ENCODE peak calls at places on chromosomes 12 and 14, in seven cellular contexts. One of them, this sample, is unnamed.

GRCh38 chr14:35553808-35554207 is 19.8 kb downstream of the INSM2 start:
- DNase-seq in stomach: no peak
- DNase-seq in GM06990: no peak
- DNase-seq in pancreas: no peak
- DNase-seq in mesothelial cell of epicardium: no peak
- DNase-seq in fibroblast of the aortic adventitia: peak
- DNase-seq in BJ: peak
- DNase-seq in this sample: no peak

GRCh38 chr14:104137297-104138097 is 890 bp upstream of the KIF26A start:
- DNase-seq in GM06990: peak
- DNase-seq in pancreas: peak
- DNase-seq in mesothelial cell of epicardium: peak
- DNase-seq in fibroblast of the aortic adventitia: peak
- DNase-seq in BJ: no peak
- DNase-seq in stomach: peak
- DNase-seq in this sample: peak

GRCh38 chr12:116971222-116971621 is 60.5 kb downstream of the FBXW8 start:
- DNase-seq in stomach: no peak
- DNase-seq in mesothelial cell of epicardium: no peak
- DNase-seq in GM06990: no peak
- DNase-seq in pancreas: no peak
- DNase-seq in fibroblast of the aortic adventitia: no peak
- DNase-seq in BJ: no peak
- DNase-seq in this sample: no peak

GRCh38 chr14:95523818-95524448 is 7.5 kb upstream of the SYNE3 start:
- DNase-seq in GM06990: no peak
- DNase-seq in mesothelial cell of epicardium: no peak
- DNase-seq in BJ: no peak
- DNase-seq in fibroblast of the aortic adventitia: peak
- DNase-seq in stomach: peak
- DNase-seq in pancreas: no peak
- DNase-seq in this sample: no peak

GRCh38 chr12:7959278-7960063 is 23.5 kb upstream of the SLC2A3 start:
- DNase-seq in BJ: no peak
- DNase-seq in pancreas: no peak
- DNase-seq in GM06990: peak
- DNase-seq in mesothelial cell of epicardium: no peak
- DNase-seq in stomach: no peak
- DNase-seq in fibroblast of the aortic adventitia: peak
- DNase-seq in this sample: peak

GRCh38 chr14:91354221-91354916 is 63.3 kb downstream of the CCDC88C start:
- DNase-seq in fibroblast of the aortic adventitia: peak
- DNase-seq in pancreas: no peak
- DNase-seq in stomach: no peak
- DNase-seq in GM06990: no peak
- DNase-seq in BJ: no peak
- DNase-seq in mesothelial cell of epicardium: no peak
- DNase-seq in this sample: no peak

GRCh38 chr14:74217672-74218448 is 21.4 kb upstream of the VSX2 start:
- DNase-seq in GM06990: peak
- DNase-seq in pancreas: peak
- DNase-seq in fibroblast of the aortic adventitia: peak
- DNase-seq in stomach: peak
- DNase-seq in mesothelial cell of epicardium: peak
- DNase-seq in BJ: no peak
- DNase-seq in this sample: peak

GRCh38 chr12:126747530-126748149 is 1519.3 kb upstream of the TMEM132C start:
- DNase-seq in mesothelial cell of epicardium: peak
- DNase-seq in stomach: peak
- DNase-seq in fibroblast of the aortic adventitia: peak
- DNase-seq in pancreas: peak
- DNase-seq in BJ: no peak
- DNase-seq in GM06990: no peak
- DNase-seq in this sample: peak

GRCh38 chr12:69688021-69688420 is 11.1 kb downstream of the BEST3 start:
- DNase-seq in fibroblast of the aortic adventitia: peak
- DNase-seq in GM06990: no peak
- DNase-seq in pancreas: no peak
- DNase-seq in stomach: no peak
- DNase-seq in BJ: no peak
- DNase-seq in mesothelial cell of epicardium: no peak
- DNase-seq in this sample: no peak

GRCh38 chr14:23638414-23639047 is 2.4 kb downstream of the DHRS2 start:
- DNase-seq in pancreas: no peak
- DNase-seq in BJ: no peak
- DNase-seq in stomach: no peak
- DNase-seq in fibroblast of the aortic adventitia: no peak
- DNase-seq in GM06990: no peak
- DNase-seq in mesothelial cell of epicardium: no peak
- DNase-seq in this sample: no peak

GRCh38 chr12:124940393-124941169 is 26.1 kb upstream of the UBC start:
- DNase-seq in pancreas: peak
- DNase-seq in GM06990: peak
- DNase-seq in stomach: peak
- DNase-seq in mesothelial cell of epicardium: peak
- DNase-seq in fibroblast of the aortic adventitia: peak
- DNase-seq in BJ: peak
- DNase-seq in this sample: peak

GRCh38 chr12:10562306-10562933 is 51.0 kb downstream of the MAGOHB start:
- DNase-seq in stomach: no peak
- DNase-seq in GM06990: no peak
- DNase-seq in fibroblast of the aortic adventitia: peak
- DNase-seq in mesothelial cell of epicardium: no peak
- DNase-seq in BJ: no peak
- DNase-seq in pancreas: no peak
- DNase-seq in this sample: peak

GRCh38 chr12:5808956-5809355 is 136.1 kb downstream of the ANO2 start:
- DNase-seq in GM06990: no peak
- DNase-seq in pancreas: no peak
- DNase-seq in stomach: no peak
- DNase-seq in mesothelial cell of epicardium: no peak
- DNase-seq in fibroblast of the aortic adventitia: no peak
- DNase-seq in BJ: peak
- DNase-seq in this sample: no peak

DNA sequence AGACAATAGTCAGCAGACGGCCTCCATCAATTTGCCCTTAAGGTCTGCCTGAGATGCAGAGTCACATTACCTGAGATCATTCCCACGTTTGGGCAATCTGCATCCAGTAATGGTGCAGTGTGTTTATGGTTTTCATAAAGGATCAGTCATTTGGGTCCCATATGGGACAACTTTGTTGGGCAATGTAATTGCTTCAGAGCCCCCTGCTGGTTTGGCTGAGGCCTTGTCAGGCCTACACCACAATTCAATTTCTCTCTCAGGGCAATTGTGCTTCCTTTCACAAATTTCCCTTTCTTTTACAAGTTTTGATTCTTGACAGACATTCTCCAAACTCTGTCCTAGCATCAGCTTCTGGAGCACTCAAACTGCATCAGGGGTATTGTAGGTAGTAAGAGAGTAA is 191.2 kb upstream of the SSTR1 start:
- DNase-seq in stomach: no peak
- DNase-seq in GM06990: no peak
- DNase-seq in pancreas: no peak
- DNase-seq in fibroblast of the aortic adventitia: no peak
- DNase-seq in mesothelial cell of epicardium: no peak
- DNase-seq in BJ: no peak
- DNase-seq in this sample: no peak
- TF ChIP-seq CTCF in stomach: no peak
- TF ChIP-seq CTCF in GM06990: peak
- TF ChIP-seq CTCF in pancreas: no peak
- TF ChIP-seq CTCF in fibroblast of the aortic adventitia: no peak
- TF ChIP-seq CTCF in mesothelial cell of epicardium: no peak
- TF ChIP-seq CTCF in BJ: peak
- TF ChIP-seq CTCF in this sample: no peak

GRCh38 chr12:20220339-20220738 is 148.0 kb upstream of the PDE3A start:
- DNase-seq in BJ: no peak
- DNase-seq in GM06990: no peak
- DNase-seq in pancreas: no peak
- DNase-seq in mesothelial cell of epicardium: no peak
- DNase-seq in fibroblast of the aortic adventitia: peak
- DNase-seq in stomach: no peak
- DNase-seq in this sample: peak
- TF ChIP-seq CTCF in BJ: peak
- TF ChIP-seq CTCF in GM06990: peak
- TF ChIP-seq CTCF in pancreas: no peak
- TF ChIP-seq CTCF in mesothelial cell of epicardium: no peak
- TF ChIP-seq CTCF in fibroblast of the aortic adventitia: peak
- TF ChIP-seq CTCF in stomach: no peak
- TF ChIP-seq CTCF in this sample: no peak

GRCh38 chr12:88750867-88751543 is 170.7 kb upstream of the KITLG start:
- DNase-seq in stomach: no peak
- DNase-seq in BJ: no peak
- DNase-seq in GM06990: no peak
- DNase-seq in mesothelial cell of epicardium: no peak
- DNase-seq in fibroblast of the aortic adventitia: no peak
- DNase-seq in pancreas: no peak
- DNase-seq in this sample: no peak

GRCh38 chr12:88752183-88752582 is 171.9 kb upstream of the KITLG start:
- DNase-seq in pancreas: no peak
- DNase-seq in BJ: no peak
- DNase-seq in GM06990: no peak
- DNase-seq in stomach: no peak
- DNase-seq in mesothelial cell of epicardium: no peak
- DNase-seq in fibroblast of the aortic adventitia: no peak
- DNase-seq in this sample: no peak

GRCh38 chr12:88743946-88744685 is 163.8 kb upstream of the KITLG start:
- DNase-seq in pancreas: no peak
- DNase-seq in mesothelial cell of epicardium: no peak
- DNase-seq in GM06990: no peak
- DNase-seq in fibroblast of the aortic adventitia: peak
- DNase-seq in stomach: no peak
- DNase-seq in BJ: no peak
- DNase-seq in this sample: no peak

GRCh38 chr12:88746386-88746785 is 166.1 kb upstream of the KITLG start:
- DNase-seq in fibroblast of the aortic adventitia: peak
- DNase-seq in GM06990: no peak
- DNase-seq in mesothelial cell of epicardium: no peak
- DNase-seq in stomach: no peak
- DNase-seq in BJ: peak
- DNase-seq in pancreas: no peak
- DNase-seq in this sample: no peak
- TF ChIP-seq CTCF in fibroblast of the aortic adventitia: no peak
- TF ChIP-seq CTCF in GM06990: no peak
- TF ChIP-seq CTCF in mesothelial cell of epicardium: no peak
- TF ChIP-seq CTCF in stomach: no peak
- TF ChIP-seq CTCF in BJ: no peak
- TF ChIP-seq CTCF in pancreas: no peak
- TF ChIP-seq CTCF in this sample: no peak

GRCh38 chr12:9372202-9372601 is 164.0 kb upstream of the PZP start:
- DNase-seq in fibroblast of the aortic adventitia: no peak
- DNase-seq in stomach: no peak
- DNase-seq in mesothelial cell of epicardium: no peak
- DNase-seq in BJ: no peak
- DNase-seq in pancreas: no peak
- DNase-seq in GM06990: no peak
- DNase-seq in this sample: no peak
- TF ChIP-seq CTCF in fibroblast of the aortic adventitia: no peak
- TF ChIP-seq CTCF in stomach: no peak
- TF ChIP-seq CTCF in mesothelial cell of epicardium: no peak
- TF ChIP-seq CTCF in BJ: peak
- TF ChIP-seq CTCF in pancreas: no peak
- TF ChIP-seq CTCF in GM06990: no peak
- TF ChIP-seq CTCF in this sample: no peak

GRCh38 chr12:54159549-54159948 is 29.2 kb downstream of the SMUG1 start:
- DNase-seq in BJ: no peak
- DNase-seq in mesothelial cell of epicardium: no peak
- DNase-seq in stomach: no peak
- DNase-seq in fibroblast of the aortic adventitia: no peak
- DNase-seq in pancreas: no peak
- DNase-seq in GM06990: no peak
- DNase-seq in this sample: no peak
- TF ChIP-seq CTCF in BJ: no peak
- TF ChIP-seq CTCF in mesothelial cell of epicardium: no peak
- TF ChIP-seq CTCF in stomach: no peak
- TF ChIP-seq CTCF in fibroblast of the aortic adventitia: no peak
- TF ChIP-seq CTCF in pancreas: no peak
- TF ChIP-seq CTCF in GM06990: no peak
- TF ChIP-seq CTCF in this sample: no peak

GRCh38 chr12:49225551-49226166 is 36.8 kb upstream of the TUBA1A start:
- DNase-seq in stomach: no peak
- DNase-seq in BJ: no peak
- DNase-seq in mesothelial cell of epicardium: no peak
- DNase-seq in pancreas: no peak
- DNase-seq in fibroblast of the aortic adventitia: peak
- DNase-seq in GM06990: no peak
- DNase-seq in this sample: no peak
- TF ChIP-seq CTCF in stomach: no peak
- TF ChIP-seq CTCF in BJ: no peak
- TF ChIP-seq CTCF in mesothelial cell of epicardium: no peak
- TF ChIP-seq CTCF in pancreas: no peak
- TF ChIP-seq CTCF in fibroblast of the aortic adventitia: peak
- TF ChIP-seq CTCF in GM06990: no peak
- TF ChIP-seq CTCF in this sample: no peak